ENCODE peak calls at places on chromosomes 5 and 9, in eight cellular contexts. H is choroid plexus epithelial cell, K is H54, Q is globus pallidus, R is foreskin fibroblast, C is AG04450, P is NCI-H1105, S is EL. I is an unnamed sample.

GRCh38 chr5:73901455-73901854 is 275.5 kb downstream of the ARHGEF28 start:
- DNase-seq in Q (no peak), P (no peak), K (no peak), C (no peak), S (no peak), R (no peak), H (no peak), I (no peak)

GRCh38 chr5:50751064-50751657 is 84.7 kb downstream of the PARP8 start:
- DNase-seq in S (peak), C (peak), K (no peak), Q (peak), P (no peak), R (peak), H (peak), I (peak)

GRCh38 chr5:59107692-59108091 is 524.8 kb downstream of the RAB3C start:
- DNase-seq in S (no peak), C (no peak), Q (no peak), P (peak), R (no peak), K (no peak), H (peak), I (no peak)

GRCh38 chr5:17000296-17000939 is 64.3 kb upstream of the MYO10 start:
- DNase-seq in R (peak), H (peak), S (peak), P (no peak), K (peak), Q (no peak), C (peak), I (peak)

GRCh38 chr9:6930827-6931226 is 173.1 kb downstream of the KDM4C start:
- DNase-seq in H (peak), C (no peak), R (peak), P (no peak), S (peak), Q (no peak), K (no peak), I (peak)

GRCh38 chr9:86281577-86282076 is 711 bp downstream of the ISCA1 start:
- DNase-seq in S (no peak), P (no peak), K (no peak), H (no peak), C (no peak), Q (no peak), R (no peak), I (no peak)

GRCh38 chr5:95891499-95891898 is 69.0 kb upstream of the GLRX start:
- DNase-seq in R (no peak), K (no peak), S (no peak), C (no peak), Q (no peak), H (no peak), P (no peak), I (no peak)

GRCh38 chr5:56833325-56833724 is 18.0 kb downstream of the MAP3K1 start:
- DNase-seq in C (no peak), K (no peak), S (no peak), P (no peak), H (no peak), Q (no peak), R (no peak), I (no peak)

GRCh38 chr5:169803077-169803981 is 166.3 kb downstream of the DOCK2 start:
- DNase-seq in P (no peak), R (peak), S (peak), Q (no peak), H (peak), C (peak), K (no peak), I (peak)

GRCh38 chr9:81389569-81389993 is 299.8 kb downstream of the TLE1 start:
- DNase-seq in H (peak), Q (no peak), P (no peak), S (peak), K (peak), C (peak), R (peak), I (peak)

GRCh38 chr5:126680215-126680817 is 79.6 kb downstream of the PHAX start:
- DNase-seq in K (no peak), Q (no peak), C (no peak), S (peak), H (peak), R (peak), P (no peak), I (peak)

GRCh38 chr9:2859776-2860379 is 16.0 kb upstream of the PUM3 start:
- DNase-seq in S (peak), R (peak), Q (peak), H (peak), P (peak), K (peak), C (no peak), I (peak)

GRCh38 chr5:1526151-1526631 is 2.4 kb upstream of the LPCAT1 start:
- DNase-seq in R (no peak), Q (no peak), K (no peak), C (no peak), P (no peak), H (no peak), S (no peak), I (no peak)

GRCh38 chr9:12652973-12653372 is 40.2 kb upstream of the TYRP1 start:
- DNase-seq in R (no peak), K (no peak), P (no peak), S (no peak), C (no peak), Q (no peak), H (no peak), I (no peak)

GRCh38 chr5:73312146-73312871 is 136.3 kb downstream of the FOXD1 start:
- DNase-seq in K (no peak), Q (peak), C (peak), H (peak), R (peak), P (no peak), S (peak), I (peak)

GRCh38 chr5:77921369-77921768 is 145.2 kb upstream of the TBCA start:
- DNase-seq in K (no peak), R (no peak), S (no peak), P (no peak), Q (no peak), C (no peak), H (no peak), I (no peak)

GRCh38 chr5:35096933-35097332 is 49.2 kb upstream of the AGXT2 start:
- DNase-seq in S (no peak), Q (no peak), H (no peak), C (no peak), K (no peak), P (no peak), R (no peak), I (no peak)

GRCh38 chr9:6877671-6878161 is 119.9 kb downstream of the KDM4C start:
- DNase-seq in P (no peak), S (peak), C (peak), K (peak), Q (no peak), R (peak), H (peak), I (peak)

GRCh38 chr9:133027134-133027533 is 3.7 kb upstream of the GTF3C5 start:
- DNase-seq in S (no peak), Q (no peak), H (no peak), R (no peak), P (no peak), C (no peak), K (no peak), I (no peak)

GRCh38 chr5:177419045-177419444 is 7.4 kb upstream of the GRK6 start:
- DNase-seq in C (peak), P (no peak), S (peak), Q (no peak), K (no peak), R (peak), H (peak), I (no peak)

GRCh38 chr5:173919443-173919842 is 31.3 kb downstream of the CPEB4 start:
- DNase-seq in P (no peak), C (no peak), Q (no peak), S (peak), H (peak), K (no peak), R (no peak), I (no peak)

GRCh38 chr5:52725065-52725746 is 62.5 kb upstream of the ITGA1 start:
- DNase-seq in Q (no peak), C (no peak), R (no peak), P (peak), S (no peak), K (no peak), H (peak), I (no peak)

GRCh38 chr9:87701491-87701890 is 24.4 kb upstream of the CTSL start:
- DNase-seq in Q (no peak), S (no peak), K (no peak), P (no peak), H (no peak), R (no peak), C (no peak), I (no peak)

GRCh38 chr5:62778327-62779009 is 199.8 kb downstream of the LRRC70 start:
- DNase-seq in H (no peak), R (no peak), C (no peak), P (no peak), S (no peak), Q (peak), K (no peak), I (no peak)

GRCh38 chr5:138603521-138603920 is 28.3 kb upstream of the HSPA9 start:
- DNase-seq in H (peak), S (peak), C (no peak), Q (no peak), P (no peak), K (no peak), R (no peak), I (no peak)

GRCh38 chr5:31078931-31079330 is 114.6 kb upstream of the CDH6 start:
- DNase-seq in C (no peak), H (no peak), Q (no peak), P (no peak), R (no peak), K (no peak), S (no peak), I (no peak)

GRCh38 chr5:141920771-141921170 is 2.9 kb upstream of the DELE1 start:
- DNase-seq in Q (no peak), P (no peak), R (no peak), H (no peak), C (no peak), S (no peak), K (no peak), I (no peak)

GRCh38 chr9:840343-840742 is 1.2 kb upstream of the DMRT1 start:
- DNase-seq in S (no peak), P (no peak), R (no peak), C (no peak), H (no peak), Q (no peak), K (no peak), I (no peak)

GRCh38 chr5:83524991-83525390 is 53.4 kb downstream of the VCAN start:
- DNase-seq in K (no peak), R (no peak), P (no peak), C (no peak), H (no peak), Q (no peak), S (no peak), I (no peak)

GRCh38 chr5:132264546-132265335 is 7.2 kb downstream of the PDLIM4 start:
- DNase-seq in S (no peak), H (no peak), Q (no peak), P (no peak), K (no peak), C (no peak), R (no peak), I (no peak)

GRCh38 chr9:122777935-122778671 is 10.6 kb upstream of the OR5C1 start:
- DNase-seq in H (peak), K (peak), C (peak), Q (no peak), R (peak), P (no peak), S (peak), I (peak)

GRCh38 chr5:180085837-180086236 is 14.3 kb upstream of the RNF130 start:
- DNase-seq in Q (peak), P (no peak), K (no peak), H (no peak), S (no peak), C (no peak), R (no peak), I (no peak)

GRCh38 chr5:121251954-121252353 is 599.7 kb upstream of the FTMT start:
- DNase-seq in Q (no peak), S (no peak), K (peak), C (no peak), P (no peak), R (peak), H (peak), I (no peak)

GRCh38 chr5:149002761-149003689 is 59.8 kb downstream of the SH3TC2 start:
- DNase-seq in Q (no peak), H (peak), S (peak), R (no peak), K (no peak), P (no peak), C (no peak), I (peak)

GRCh38 chr5:55847837-55848236 is 3.3 kb upstream of the IL31RA start:
- DNase-seq in H (peak), Q (no peak), P (no peak), S (peak), R (no peak), C (no peak), K (no peak), I (no peak)

GRCh38 chr5:117220730-117221129 is 646.1 kb upstream of the SEMA6A start:
- DNase-seq in C (no peak), S (no peak), R (no peak), Q (no peak), K (no peak), H (peak), P (no peak), I (no peak)

GRCh38 chr9:135669616-135670285 is 6.6 kb downstream of the LCN9 start:
- DNase-seq in K (no peak), C (no peak), Q (no peak), H (no peak), P (no peak), S (no peak), R (no peak), I (no peak)

GRCh38 chr9:136079211-136079915 is 15.7 kb downstream of the NACC2 start:
- DNase-seq in H (peak), S (no peak), P (peak), C (no peak), K (peak), R (no peak), Q (no peak), I (no peak)

GRCh38 chr9:31144614-31145013 is 1239.8 kb upstream of the ACO1 start:
- DNase-seq in C (no peak), R (no peak), H (peak), K (no peak), S (no peak), Q (no peak), P (no peak), I (no peak)

I was measured in AG20443.